ENCODE peak calls at places on chromosomes 7 and 10, in four cellular contexts. E, I, W and R are unnamed samples.

GRCh38 chr7:106568680-106569499 is 92.1 kb downstream of the CCDC71L start:
- DNase-seq in E (peak), I (no peak), W (no peak), R (no peak)

GRCh38 chr7:151014950-151015349 is 9.3 kb downstream of the ATG9B start:
- DNase-seq in E (no peak), I (no peak), W (no peak), R (no peak)

GRCh38 chr10:79077488-79078173 is 8.9 kb downstream of the ZMIZ1 start:
- DNase-seq in E (no peak), I (no peak), W (no peak), R (no peak)

GRCh38 chr10:7625836-7626235 is 40.9 kb downstream of the ITIH5 start:
- DNase-seq in E (no peak), I (no peak), W (no peak), R (no peak)

GRCh38 chr7:140885735-140886334 is 38.9 kb downstream of the BRAF start:
- DNase-seq in E (no peak), I (no peak), W (no peak), R (no peak)

GRCh38 chr7:6171532-6172330 is 100.7 kb downstream of the CYTH3 start:
- DNase-seq in E (no peak), I (no peak), W (no peak), R (no peak)

GRCh38 chr10:77315511-77316129 is 322.0 kb downstream of the KCNMA1 start:
- DNase-seq in E (no peak), I (no peak), W (no peak), R (no peak)

GRCh38 chr7:16803881-16804673 is 722 bp downstream of the AGR2 start:
- DNase-seq in E (peak), I (no peak), W (no peak), R (no peak)

GRCh38 chr10:624605-625334 is 64.7 kb downstream of the DIP2C start:
- DNase-seq in E (peak), I (peak), W (no peak), R (peak)

GRCh38 chr10:31875608-31876007 is 53.0 kb downstream of the ARHGAP12 start:
- DNase-seq in E (no peak), I (no peak), W (no peak), R (no peak)

GRCh38 chr10:92696606-92697383 is 7.0 kb downstream of the HHEX start:
- DNase-seq in E (no peak), I (no peak), W (no peak), R (no peak)